ENCODE peak calls at places on chromosomes 4 and X, in six cellular contexts. Y, X, V, M, S and P are unnamed samples.

GRCh38 chr4:124631760-124632159 is 80.8 kb downstream of the ANKRD50 start:
- DNase-seq in Y (no peak), X (peak; percentile 99), V (peak; percentile 96), M (no peak), S (peak; percentile 36), P (peak; percentile 91)

GRCh38 chrX:41472231-41472815 is 25.2 kb downstream of the NYX start:
- DNase-seq in Y (no peak), X (no peak), V (no peak), M (no peak), S (no peak), P (peak; percentile 30)

GRCh38 chrX:54825716-54826428 is 18.3 kb downstream of the MAGED2 start:
- DNase-seq in Y (no peak), X (peak; percentile 77), V (peak; percentile 41), M (no peak), S (no peak), P (no peak)

GRCh38 chrX:7100022-7100421 is 47.5 kb upstream of the STS start:
- DNase-seq in Y (no peak), X (no peak), V (no peak), M (no peak), S (no peak), P (no peak)

GRCh38 chr4:37540486-37540885 is 145.7 kb downstream of the RELL1 start:
- DNase-seq in Y (no peak), X (no peak), V (peak; percentile 9), M (no peak), S (no peak), P (peak; percentile 77)

GRCh38 chrX:48854898-48855297 is 19.5 kb upstream of the PCSK1N start:
- DNase-seq in Y (no peak), X (peak; percentile 11), V (peak; percentile 67), M (no peak), S (no peak), P (peak; percentile 1)

GRCh38 chr4:84965558-84966381 is 720 bp downstream of the WDFY3 start:
- DNase-seq in Y (peak; percentile 66), X (no peak), V (peak; percentile 26), M (peak; percentile 67), S (no peak), P (peak; percentile 47)

GRCh38 chr4:95572304-95572991 is 23.7 kb upstream of the UNC5C start:
- DNase-seq in Y (peak; percentile 23), X (peak; percentile 84), V (peak; percentile 72), M (peak; percentile 77), S (no peak), P (peak; percentile 36)

GRCh38 chr4:181766061-181766460 is 477.1 kb upstream of the TENM3 start:
- DNase-seq in Y (no peak), X (no peak), V (no peak), M (no peak), S (no peak), P (no peak)

GRCh38 chrX:134173541-134174272 is 63.3 kb upstream of the CCDC160 start:
- DNase-seq in Y (no peak), X (no peak), V (no peak), M (no peak), S (no peak), P (no peak)

GRCh38 chr4:130574215-130574614 is 1478.3 kb downstream of the C4orf33 start:
- DNase-seq in Y (no peak), X (no peak), V (no peak), M (no peak), S (no peak), P (no peak)

GRCh38 chrX:103220511-103221406 is 5.9 kb downstream of the BEX4 start:
- DNase-seq in Y (no peak), X (no peak), V (no peak), M (no peak), S (no peak), P (no peak)

GRCh38 chr4:30103455-30103854 is 616.7 kb upstream of the PCDH7 start:
- DNase-seq in Y (no peak), X (peak; percentile 66), V (peak; percentile 54), M (no peak), S (no peak), P (peak; percentile 32)

GRCh38 chr4:109389367-109390118 is 44.1 kb upstream of the SEC24B start:
- DNase-seq in Y (no peak), X (no peak), V (no peak), M (no peak), S (no peak), P (no peak)

GRCh38 chr4:157052429-157053040 is 23.4 kb upstream of the GLRB start:
- DNase-seq in Y (no peak), X (no peak), V (no peak), M (no peak), S (no peak), P (peak; percentile 28)

GRCh38 chrX:10193587-10193986 is 36.8 kb downstream of the CLCN4 start:
- DNase-seq in Y (no peak), X (no peak), V (no peak), M (no peak), S (no peak), P (no peak)

GRCh38 chr4:26150948-26151347 is 169.9 kb upstream of the RBPJ start:
- DNase-seq in Y (no peak), X (peak; percentile 72), V (peak; percentile 72), M (no peak), S (no peak), P (peak; percentile 57)

GRCh38 chr4:57442834-57443291 is 332.7 kb upstream of the IGFBP7 start:
- DNase-seq in Y (peak; percentile 29), X (peak; percentile 47), V (peak; percentile 78), M (no peak), S (peak; percentile 39), P (peak; percentile 33)

GRCh38 chrX:48896611-48897011 is 957 bp downstream of the TIMM17B start:
- DNase-seq in Y (no peak), X (no peak), V (no peak), M (no peak), S (no peak), P (peak; percentile 23)

GRCh38 chr4:158080354-158080753 is 92.5 kb downstream of the GASK1B start:
- DNase-seq in Y (no peak), X (no peak), V (no peak), M (no peak), S (no peak), P (no peak)

GRCh38 chr4:74444891-74445642 is at the start of gene AREG:
- DNase-seq in Y (peak; percentile 78), X (peak; percentile 74), V (peak; percentile 68), M (peak; percentile 84), S (no peak), P (peak; percentile 88)
- TF ChIP-seq CTCF in Y (peak; percentile 41), X (peak; percentile 59), V (peak; percentile 56), M (peak; percentile 34), S (peak; percentile 71), P (peak; percentile 82)

GRCh38 chr4:1323280-1323634 is 23.8 kb upstream of the UVSSA start:
- DNase-seq in Y (no peak), X (no peak), V (no peak), M (no peak), S (no peak), P (no peak)

GRCh38 chr4:1321946-1322650 is 24.9 kb upstream of the UVSSA start:
- DNase-seq in Y (peak; percentile 18), X (no peak), V (no peak), M (no peak), S (no peak), P (no peak)

GRCh38 chr4:1325176-1325480 is 21.9 kb upstream of the UVSSA start:
- DNase-seq in Y (peak; percentile 6), X (no peak), V (no peak), M (no peak), S (no peak), P (no peak)

GRCh38 chr4:1325681-1326635 is 21.1 kb upstream of the UVSSA start:
- DNase-seq in Y (peak; percentile 14), X (no peak), V (no peak), M (no peak), S (no peak), P (no peak)

GRCh38 chr4:1323635-1324442 is 23.2 kb upstream of the UVSSA start:
- DNase-seq in Y (peak; percentile 11), X (peak; percentile 90), V (peak; percentile 87), M (no peak), S (peak; percentile 86), P (peak; percentile 99)
- H3K36me3 ChIP-seq in Y (peaks cover 2% of the 10 kb centered on the region), X (peaks cover 34% of the 10 kb centered on the region), V (peaks cover 7% of the 10 kb centered on the region), M (peaks cover 26% of the 10 kb centered on the region), S (no peaks in the 10 kb centered on the region), P (peaks cover 29% of the 10 kb centered on the region)

GRCh38 chrX:57286507-57287251 is at the start of gene FAAH2:
- DNase-seq in Y (peak; percentile 67), X (peak; percentile 95), V (peak; percentile 87), M (no peak), S (no peak), P (no peak)

GRCh38 chrX:57285001-57285400 is 1.5 kb upstream of the FAAH2 start:
- DNase-seq in Y (no peak), X (no peak), V (no peak), M (no peak), S (no peak), P (no peak)

GRCh38 chrX:57282568-57282967 is 3.9 kb upstream of the FAAH2 start:
- DNase-seq in Y (no peak), X (peak; percentile 10), V (peak; percentile 52), M (no peak), S (no peak), P (no peak)
- TF ChIP-seq CTCF in Y (peak; percentile 5), X (peak; percentile 20), V (peak; percentile 51), M (no peak), S (peak; percentile 23), P (no peak)

DNA sequence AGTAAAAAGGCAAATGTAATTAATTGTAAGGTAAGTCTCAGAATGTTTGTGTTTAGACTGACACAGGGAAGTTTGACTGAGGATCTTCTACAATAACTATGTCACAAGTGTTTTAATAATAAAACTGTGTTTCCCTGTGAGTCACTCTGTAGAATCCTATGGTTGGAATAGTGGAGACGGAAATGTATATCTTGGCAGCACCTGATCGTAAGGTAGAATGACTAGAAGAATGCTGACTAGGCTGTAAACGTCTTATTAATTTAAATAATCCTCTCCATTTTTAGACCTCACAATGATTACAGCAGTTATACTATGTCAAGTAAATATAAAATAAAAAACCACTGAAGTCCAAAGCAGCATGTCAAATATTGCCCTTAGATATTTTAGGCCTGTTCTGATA is 266.0 kb downstream of the CCSER1 start:
- DNase-seq in Y (no peak), X (no peak), V (peak; percentile 4), M (no peak), S (no peak), P (no peak)
- H3K36me3 ChIP-seq in Y (no peaks in the 10 kb centered on the region), X (no peaks in the 10 kb centered on the region), V (no peaks in the 10 kb centered on the region), M (no peaks in the 10 kb centered on the region), S (no peaks in the 10 kb centered on the region), P (no peaks in the 10 kb centered on the region)

GRCh38 chr4:60463846-60464502 is 736.2 kb upstream of the ADGRL3 start:
- DNase-seq in Y (no peak), X (peak; percentile 25), V (peak; percentile 70), M (no peak), S (no peak), P (peak; percentile 1)
- TF ChIP-seq CTCF in Y (peak; percentile 39), X (peak; percentile 64), V (peak; percentile 81), M (no peak), S (no peak), P (peak; percentile 20)